ENCODE peak calls at places on chromosomes 7 and 10, in seven cellular contexts. I is coronary artery, Z is fibroblast of pulmonary artery, O is astrocyte, G is psoas muscle, J is AG04450, A is OCI-LY7. M is an unnamed sample.

GRCh38 chr10:6543431-6544005 is 36.6 kb downstream of the PRKCQ start:
- DNase-seq in I (no peak), Z (no peak), O (no peak), G (no peak), J (no peak), A (peak), M (peak)

GRCh38 chr7:101555269-101555920 is 73.7 kb downstream of the MYL10 start:
- DNase-seq in I (no peak), Z (no peak), O (no peak), G (no peak), J (no peak), A (no peak), M (no peak)

GRCh38 chr7:55105952-55106351 is 87.1 kb downstream of the EGFR start:
- DNase-seq in I (no peak), Z (no peak), O (no peak), G (no peak), J (no peak), A (no peak), M (no peak)

GRCh38 chr10:104924101-104924795 is 283.2 kb downstream of the SORCS3 start:
- DNase-seq in I (no peak), Z (no peak), O (no peak), G (no peak), J (no peak), A (no peak), M (no peak)

GRCh38 chr10:14579405-14579804 is 195.3 kb downstream of the FAM107B start:
- DNase-seq in I (no peak), Z (peak), O (no peak), G (no peak), J (no peak), A (no peak), M (no peak)

GRCh38 chr7:103958284-103958818 is 31.1 kb downstream of the RELN start:
- DNase-seq in I (no peak), Z (no peak), O (no peak), G (no peak), J (no peak), A (no peak), M (no peak)

GRCh38 chr10:123294109-123294508 is 139.9 kb downstream of the BUB3 start:
- DNase-seq in I (no peak), Z (no peak), O (no peak), G (no peak), J (no peak), A (no peak), M (no peak)

GRCh38 chr10:78437407-78437768 is 403.7 kb downstream of the RPS24 start:
- DNase-seq in I (no peak), Z (no peak), O (no peak), G (no peak), J (no peak), A (no peak), M (peak)

GRCh38 chr7:81327468-81327867 is 408.6 kb upstream of the SEMA3C start:
- DNase-seq in I (no peak), Z (peak), O (peak), G (no peak), J (no peak), A (no peak), M (no peak)

GRCh38 chr10:60942604-60943269 is 1.2 kb downstream of the RHOBTB1 start:
- DNase-seq in I (no peak), Z (peak), O (peak), G (peak), J (no peak), A (no peak), M (peak)

GRCh38 chr10:124916585-124917167 is 25.2 kb upstream of the ZRANB1 start:
- DNase-seq in I (peak), Z (peak), O (peak), G (peak), J (peak), A (peak), M (peak)

GRCh38 chr7:102320181-102320580 is 33.5 kb downstream of the SH2B2 start:
- DNase-seq in I (no peak), Z (no peak), O (no peak), G (no peak), J (no peak), A (no peak), M (no peak)

GRCh38 chr10:78309536-78310237 is 276.0 kb downstream of the RPS24 start:
- DNase-seq in I (peak), Z (no peak), O (no peak), G (no peak), J (no peak), A (no peak), M (no peak)

GRCh38 chr10:58158806-58159205 is 108.9 kb downstream of the IPMK start:
- DNase-seq in I (no peak), Z (peak), O (peak), G (no peak), J (peak), A (no peak), M (no peak)

GRCh38 chr7:93228302-93228701 is 2.0 kb upstream of the HEPACAM2 start:
- DNase-seq in I (no peak), Z (peak), O (peak), G (no peak), J (peak), A (peak), M (peak)

GRCh38 chr10:43255644-43256431 is 11.0 kb downstream of the RASGEF1A start:
- DNase-seq in I (peak), Z (peak), O (no peak), G (no peak), J (no peak), A (peak), M (peak)

GRCh38 chr7:82595176-82595575 is 151.6 kb upstream of the CACNA2D1 start:
- DNase-seq in I (no peak), Z (no peak), O (peak), G (no peak), J (no peak), A (no peak), M (no peak)

GRCh38 chr10:70672165-70672992 is at the start of gene ADAMTS14:
- DNase-seq in I (no peak), Z (no peak), O (peak), G (peak), J (no peak), A (no peak), M (no peak)

GRCh38 chr10:4270116-4270515 is 485.1 kb upstream of the KLF6 start:
- DNase-seq in I (no peak), Z (peak), O (peak), G (no peak), J (no peak), A (no peak), M (no peak)

GRCh38 chr10:92219516-92219915 is 71.4 kb downstream of the CPEB3 start:
- DNase-seq in I (no peak), Z (no peak), O (no peak), G (no peak), J (no peak), A (no peak), M (no peak)

GRCh38 chr10:78972160-78972946 is 96.4 kb upstream of the ZMIZ1 start:
- DNase-seq in I (peak), Z (peak), O (peak), G (peak), J (no peak), A (no peak), M (no peak)

GRCh38 chr10:86159797-86160196 is 206.8 kb downstream of the GRID1 start:
- DNase-seq in I (no peak), Z (no peak), O (no peak), G (no peak), J (no peak), A (no peak), M (no peak)

GRCh38 chr7:112452102-112452888 is 2.0 kb downstream of the IFRD1 start:
- DNase-seq in I (peak), Z (peak), O (peak), G (peak), J (no peak), A (peak), M (peak)

GRCh38 chr10:26242752-26243151 is 26.2 kb downstream of the GAD2 start:
- DNase-seq in I (no peak), Z (no peak), O (no peak), G (no peak), J (no peak), A (no peak), M (no peak)

GRCh38 chr10:6228647-6229046 is 25.9 kb downstream of the PFKFB3 start:
- DNase-seq in I (no peak), Z (no peak), O (no peak), G (no peak), J (no peak), A (no peak), M (no peak)

GRCh38 chr10:101216207-101216607 is 13.1 kb downstream of the LBX1 start:
- DNase-seq in I (no peak), Z (no peak), O (no peak), G (no peak), J (no peak), A (no peak), M (no peak)

GRCh38 chr10:14621037-14621436 is 153.7 kb downstream of the FAM107B start:
- DNase-seq in I (no peak), Z (no peak), O (no peak), G (no peak), J (no peak), A (no peak), M (no peak)

GRCh38 chr7:67487316-67487715 is 490.7 kb downstream of the TYW1 start:
- DNase-seq in I (no peak), Z (no peak), O (no peak), G (no peak), J (no peak), A (no peak), M (no peak)

GRCh38 chr7:9488555-9488954 is 1055.1 kb downstream of the NXPH1 start:
- DNase-seq in I (no peak), Z (peak), O (peak), G (no peak), J (peak), A (no peak), M (no peak)

GRCh38 chr7:66205736-66206080 is 574 bp downstream of the TPST1 start:
- DNase-seq in I (no peak), Z (no peak), O (no peak), G (no peak), J (no peak), A (no peak), M (peak)

GRCh38 chr7:100444311-100445278 is 8.3 kb upstream of the PPP1R35 start:
- DNase-seq in I (peak), Z (peak), O (no peak), G (no peak), J (no peak), A (peak), M (peak)

GRCh38 chr10:50286517-50286916 is 35.2 kb upstream of the ASAH2 start:
- DNase-seq in I (no peak), Z (peak), O (peak), G (no peak), J (no peak), A (no peak), M (no peak)

GRCh38 chr10:82206831-82207230 is 331.8 kb downstream of the NRG3 start:
- DNase-seq in I (no peak), Z (peak), O (peak), G (no peak), J (no peak), A (no peak), M (no peak)

GRCh38 chr7:4820968-4821471 is 40.8 kb downstream of the PAPOLB start:
- DNase-seq in I (no peak), Z (no peak), O (no peak), G (peak), J (no peak), A (no peak), M (no peak)

GRCh38 chr7:4823442-4824119 is 38.2 kb downstream of the PAPOLB start:
- DNase-seq in I (no peak), Z (no peak), O (no peak), G (no peak), J (no peak), A (no peak), M (no peak)

GRCh38 chr7:4820405-4820967 is 41.3 kb downstream of the PAPOLB start:
- DNase-seq in I (no peak), Z (no peak), O (no peak), G (peak), J (no peak), A (no peak), M (no peak)

GRCh38 chr7:4825081-4825480 is 36.7 kb downstream of the PAPOLB start:
- DNase-seq in I (no peak), Z (no peak), O (no peak), G (peak), J (no peak), A (no peak), M (no peak)

DNA sequence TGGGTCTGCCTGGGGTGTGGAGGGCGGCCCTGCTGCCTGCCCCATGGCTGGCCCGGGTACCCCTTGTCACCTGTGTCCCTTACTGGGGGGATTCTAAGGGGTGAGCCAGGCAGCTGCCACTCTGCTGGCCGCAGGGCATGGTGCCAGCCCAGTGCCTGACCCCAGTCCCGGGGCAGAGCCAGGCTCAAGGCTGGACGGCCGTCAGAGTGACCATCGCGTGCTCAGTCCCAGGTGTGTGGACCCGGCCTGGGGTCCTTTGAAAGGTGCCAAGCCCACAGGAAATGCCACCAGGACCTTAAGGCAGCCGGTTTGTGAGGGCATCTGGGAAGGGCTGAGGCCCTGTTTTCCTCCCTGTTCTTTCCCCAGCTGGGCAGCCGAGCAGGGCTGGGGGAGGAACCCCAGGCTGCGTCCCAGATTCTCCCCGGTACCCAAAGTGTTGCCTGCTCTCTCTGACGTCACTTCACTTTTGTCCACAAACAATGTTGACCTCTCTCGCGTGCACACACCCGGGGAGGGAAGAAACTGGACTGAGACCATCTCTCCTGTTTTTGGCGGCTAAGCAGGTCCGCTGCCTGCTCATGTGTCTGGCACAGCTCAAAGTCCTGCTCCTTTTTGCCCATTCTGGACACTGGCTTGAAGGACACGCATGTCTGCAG is 37.6 kb downstream of the PAPOLB start:
- DNase-seq in I (no peak), Z (no peak), O (no peak), G (no peak), J (no peak), A (no peak), M (no peak)
- TF ChIP-seq CTCF in I (no peak), Z (no peak), O (no peak), G (no peak), J (no peak), A (no peak), M (no peak)

GRCh38 chr7:140176811-140177702 is at the start of gene KDM7A:
- DNase-seq in I (peak), Z (peak), O (peak), G (peak), J (peak), A (peak), M (peak)

GRCh38 chr7:140174217-140174616 is 2.6 kb downstream of the KDM7A start:
- DNase-seq in I (no peak), Z (no peak), O (no peak), G (no peak), J (no peak), A (no peak), M (no peak)

GRCh38 chr7:140179339-140179738 is 2.6 kb upstream of the KDM7A start:
- DNase-seq in I (no peak), Z (no peak), O (no peak), G (no peak), J (no peak), A (no peak), M (no peak)

GRCh38 chr7:140175221-140176218 is 1.3 kb downstream of the KDM7A start:
- DNase-seq in I (peak), Z (peak), O (peak), G (peak), J (peak), A (peak), M (peak)

DNA sequence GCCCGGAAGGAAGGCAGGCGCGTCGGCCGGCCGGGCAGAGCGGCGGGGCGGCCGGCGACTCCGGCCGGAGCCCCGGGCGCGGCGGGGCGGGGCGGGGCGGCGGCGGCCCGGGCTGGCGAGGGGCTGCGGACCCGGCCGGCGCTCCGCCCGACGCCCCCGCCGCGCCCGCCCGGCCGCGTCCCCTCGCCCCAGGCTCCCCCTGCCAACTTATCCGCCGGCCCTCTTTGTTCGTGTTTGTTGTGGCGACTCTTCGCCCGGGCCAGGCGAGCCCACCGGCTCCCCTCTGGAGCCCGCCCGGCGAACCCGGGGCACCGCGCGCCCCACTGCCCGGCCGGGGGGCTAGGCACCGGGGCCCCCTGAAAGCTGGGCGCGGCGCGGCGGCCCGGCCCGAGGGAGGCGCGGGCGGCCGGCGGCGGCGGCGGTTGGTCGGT is 497 bp downstream of the KDM7A start:
- DNase-seq in I (no peak), Z (no peak), O (no peak), G (peak), J (no peak), A (peak), M (no peak)
- H3K4me3 ChIP-seq in I (peak), Z (peak), O (peak), G (peak), J (peak), A (peak), M (peak)

DNA sequence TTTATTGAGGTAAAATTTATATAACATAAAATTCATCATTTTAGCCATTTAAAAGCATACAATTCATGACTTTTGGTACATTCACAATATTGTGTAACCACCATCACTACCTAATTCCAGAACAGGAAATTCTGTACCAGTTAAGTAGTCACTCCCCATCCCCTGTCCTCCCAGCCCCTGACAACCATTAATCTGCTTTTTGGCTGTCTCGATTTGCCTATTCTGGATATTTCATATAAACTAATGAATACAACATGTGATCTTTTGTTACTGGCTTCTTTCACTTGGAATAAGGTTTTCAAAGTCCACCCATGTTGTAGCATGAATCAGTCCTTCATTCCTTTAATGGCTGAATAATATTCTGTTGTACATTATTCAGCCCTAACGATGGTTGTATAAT is 115.6 kb upstream of the KLF14 start:
- DNase-seq in I (no peak), Z (no peak), O (no peak), G (no peak), J (no peak), A (no peak), M (no peak)
- TF ChIP-seq CTCF in I (no peak), Z (no peak), O (no peak), G (no peak), J (no peak), A (no peak), M (no peak)

GRCh38 chr10:97195654-97196212 is 10.0 kb upstream of the SLIT1 start:
- DNase-seq in I (no peak), Z (no peak), O (no peak), G (no peak), J (no peak), A (no peak), M (no peak)
- H3K4me3 ChIP-seq in I (peak), Z (peak), O (peak), G (peak), J (peak), A (peak), M (peak)

DNA sequence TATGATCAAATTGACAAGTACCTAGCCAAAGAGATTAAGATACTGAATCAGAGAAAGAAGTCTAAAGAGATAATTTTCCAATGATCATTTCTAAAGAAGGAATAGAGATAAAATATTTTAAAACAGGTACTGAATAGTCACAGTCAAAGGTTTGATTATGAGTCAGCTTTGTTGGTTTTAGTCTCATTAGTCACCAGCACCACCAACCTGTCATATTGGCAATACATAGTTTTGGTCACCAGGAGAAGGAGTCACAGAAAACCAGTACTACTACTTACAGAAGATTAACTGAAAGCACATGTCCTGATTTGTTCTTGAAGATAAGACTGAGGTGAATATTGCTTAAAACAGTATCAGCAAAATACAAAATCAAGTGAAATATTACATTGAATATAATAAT is 34.6 kb downstream of the ZEB1 start:
- DNase-seq in I (no peak), Z (peak), O (peak), G (no peak), J (no peak), A (no peak), M (peak)
- TF ChIP-seq CTCF in I (no peak), Z (no peak), O (no peak), G (peak), J (no peak), A (no peak), M (peak)

DNA sequence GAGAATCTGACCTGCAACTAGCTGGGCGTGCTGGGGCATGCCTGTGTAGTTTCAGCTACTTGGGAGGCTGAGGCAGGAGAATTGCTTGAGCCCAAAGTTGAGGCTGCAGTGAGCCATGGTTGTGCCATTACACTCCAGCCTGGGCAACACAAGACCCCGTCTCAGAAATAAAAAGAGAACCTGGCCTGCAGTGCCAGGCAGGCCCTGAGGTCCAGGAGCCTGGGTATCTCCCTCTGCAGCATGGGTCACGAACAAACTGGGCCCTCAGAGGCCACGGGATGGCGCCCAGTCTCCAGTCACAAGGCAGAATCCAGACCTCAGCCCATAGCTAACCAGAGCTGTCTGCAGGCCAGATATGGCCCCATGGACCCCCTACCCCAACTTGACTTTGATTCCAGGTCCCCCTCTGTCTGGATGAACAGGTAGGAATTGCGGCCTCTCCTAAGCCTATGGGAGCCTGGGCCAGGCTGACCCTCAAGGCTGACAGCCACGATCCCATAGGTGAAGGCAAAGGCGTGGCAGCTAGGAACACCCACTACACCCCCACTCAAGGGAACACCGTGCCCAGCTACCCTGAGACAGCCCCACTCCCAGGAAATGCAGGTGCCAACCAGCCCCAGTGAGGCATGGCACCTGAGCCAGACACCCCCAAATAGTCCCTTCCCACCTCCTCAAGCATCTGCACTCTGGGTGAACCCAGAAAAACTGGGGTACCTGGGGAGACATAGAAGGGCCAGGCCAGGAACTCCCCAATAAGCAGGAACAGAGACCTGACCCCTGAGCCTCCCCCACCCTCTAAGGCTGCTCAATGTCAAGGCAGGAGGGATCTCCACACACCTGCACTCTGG is 102.8 kb upstream of the TNRC18 start:
- DNase-seq in I (no peak), Z (peak), O (no peak), G (peak), J (no peak), A (peak), M (no peak)
- H3K4me3 ChIP-seq in I (peak), Z (peak), O (peak), G (peak), J (peak), A (no peak), M (peak)